ENCODE peak calls at places on chromosomes 13 and 19, in four cellular contexts. One of them, this sample, is unnamed.
A peak's percentile ranks its signal among the peaks of the same experiment; 100 is the strongest.

GRCh38 chr19:5369962-5370367 is 29.4 kb upstream of the PTPRS start:
- DNase-seq in ovary: peak; percentile 21
- DNase-seq in CD8-positive, alpha-beta T cell: peak; percentile 36
- DNase-seq in pancreas: peak; percentile 81
- DNase-seq in this sample: no peak

GRCh38 chr19:47390533-47391488 is 28.5 kb downstream of the MEIS3 start:
- DNase-seq in ovary: no peak
- DNase-seq in CD8-positive, alpha-beta T cell: peak; percentile 8
- DNase-seq in pancreas: no peak
- DNase-seq in this sample: no peak

GRCh38 chr19:50417138-50417849 is 1.4 kb upstream of the SPIB start:
- DNase-seq in ovary: no peak
- DNase-seq in CD8-positive, alpha-beta T cell: no peak
- DNase-seq in pancreas: peak; percentile 89
- DNase-seq in this sample: no peak

GRCh38 chr13:27355894-27356293 is 68.5 kb upstream of the GTF3A start:
- DNase-seq in ovary: no peak
- DNase-seq in CD8-positive, alpha-beta T cell: no peak
- DNase-seq in pancreas: no peak
- DNase-seq in this sample: no peak

GRCh38 chr13:109271991-109272454 is 514.4 kb downstream of the IRS2 start:
- DNase-seq in ovary: no peak
- DNase-seq in CD8-positive, alpha-beta T cell: no peak
- DNase-seq in pancreas: no peak
- DNase-seq in this sample: no peak

GRCh38 chr19:43700368-43701015 is 15.4 kb upstream of the IRGC start:
- DNase-seq in ovary: peak; percentile 26
- DNase-seq in CD8-positive, alpha-beta T cell: no peak
- DNase-seq in pancreas: no peak
- DNase-seq in this sample: no peak

GRCh38 chr13:101025519-101025918 is 350.9 kb upstream of the TMTC4 start:
- DNase-seq in ovary: no peak
- DNase-seq in CD8-positive, alpha-beta T cell: no peak
- DNase-seq in pancreas: no peak
- DNase-seq in this sample: no peak

GRCh38 chr13:26328326-26328725 is 74.4 kb downstream of the CDK8 start:
- DNase-seq in ovary: no peak
- DNase-seq in CD8-positive, alpha-beta T cell: no peak
- DNase-seq in pancreas: no peak
- DNase-seq in this sample: no peak

GRCh38 chr19:13526552-13526951 is 20.3 kb upstream of the CACNA1A start:
- DNase-seq in ovary: no peak
- DNase-seq in CD8-positive, alpha-beta T cell: no peak
- DNase-seq in pancreas: no peak
- DNase-seq in this sample: no peak

GRCh38 chr19:33418871-33419762 is 45.6 kb downstream of the CEBPG start:
- DNase-seq in ovary: no peak
- DNase-seq in CD8-positive, alpha-beta T cell: no peak
- DNase-seq in pancreas: peak; percentile 34
- DNase-seq in this sample: no peak

GRCh38 chr19:54561840-54562239 is 11.8 kb upstream of the LILRA2 start:
- DNase-seq in ovary: no peak
- DNase-seq in CD8-positive, alpha-beta T cell: no peak
- DNase-seq in pancreas: no peak
- DNase-seq in this sample: no peak

GRCh38 chr13:41634407-41634806 is 177.1 kb downstream of the RGCC start:
- DNase-seq in ovary: no peak
- DNase-seq in CD8-positive, alpha-beta T cell: no peak
- DNase-seq in pancreas: no peak
- DNase-seq in this sample: no peak

GRCh38 chr19:12766051-12766521 is 9.3 kb downstream of the HOOK2 start:
- DNase-seq in ovary: peak; percentile 88
- DNase-seq in CD8-positive, alpha-beta T cell: peak; percentile 71
- DNase-seq in pancreas: peak; percentile 91
- DNase-seq in this sample: peak; percentile 53

GRCh38 chr19:33686246-33686645 is 64.5 kb downstream of the CHST8 start:
- DNase-seq in ovary: no peak
- DNase-seq in CD8-positive, alpha-beta T cell: no peak
- DNase-seq in pancreas: peak; percentile 10
- DNase-seq in this sample: no peak

GRCh38 chr13:75795274-75795673 is 159.1 kb downstream of the LMO7 start:
- DNase-seq in ovary: no peak
- DNase-seq in CD8-positive, alpha-beta T cell: no peak
- DNase-seq in pancreas: no peak
- DNase-seq in this sample: no peak

GRCh38 chr13:75789451-75790197 is 153.5 kb downstream of the LMO7 start:
- DNase-seq in ovary: no peak
- DNase-seq in CD8-positive, alpha-beta T cell: no peak
- DNase-seq in pancreas: no peak
- DNase-seq in this sample: no peak

GRCh38 chr13:75794663-75795062 is 158.5 kb downstream of the LMO7 start:
- DNase-seq in ovary: no peak
- DNase-seq in CD8-positive, alpha-beta T cell: no peak
- DNase-seq in pancreas: no peak
- DNase-seq in this sample: no peak

GRCh38 chr13:75790198-75790970 is 154.3 kb downstream of the LMO7 start:
- DNase-seq in ovary: no peak
- DNase-seq in CD8-positive, alpha-beta T cell: no peak
- DNase-seq in pancreas: no peak
- DNase-seq in this sample: no peak

GRCh38 chr13:75792526-75793187 is 156.5 kb downstream of the LMO7 start:
- DNase-seq in ovary: no peak
- DNase-seq in CD8-positive, alpha-beta T cell: no peak
- DNase-seq in pancreas: no peak
- DNase-seq in this sample: no peak
- H3K27ac ChIP-seq in ovary: no peak overlapping the region
- H3K27ac ChIP-seq in CD8-positive, alpha-beta T cell: no peak overlapping the region
- H3K27ac ChIP-seq in pancreas: no peak overlapping the region
- H3K27ac ChIP-seq in this sample: no peak overlapping the region

GRCh38 chr19:10876459-10877240 is 5.3 kb downstream of the CARM1 start:
- DNase-seq in ovary: no peak
- DNase-seq in CD8-positive, alpha-beta T cell: no peak
- DNase-seq in pancreas: no peak
- DNase-seq in this sample: no peak
- H3K27ac ChIP-seq in ovary: peak overlapping the region; percentile 36
- H3K27ac ChIP-seq in CD8-positive, alpha-beta T cell: no peak overlapping the region
- H3K27ac ChIP-seq in pancreas: no peak overlapping the region
- H3K27ac ChIP-seq in this sample: peak overlapping the region; percentile 66

GRCh38 chr13:30255696-30256095 is 51.7 kb downstream of the KATNAL1 start:
- DNase-seq in ovary: no peak
- DNase-seq in CD8-positive, alpha-beta T cell: no peak
- DNase-seq in pancreas: no peak
- DNase-seq in this sample: no peak
- H3K27ac ChIP-seq in ovary: no peak overlapping the region
- H3K27ac ChIP-seq in CD8-positive, alpha-beta T cell: no peak overlapping the region
- H3K27ac ChIP-seq in pancreas: no peak overlapping the region
- H3K27ac ChIP-seq in this sample: no peak overlapping the region

GRCh38 chr19:2487780-2488330 is 11.9 kb downstream of the GADD45B start:
- DNase-seq in ovary: no peak
- DNase-seq in CD8-positive, alpha-beta T cell: no peak
- DNase-seq in pancreas: no peak
- DNase-seq in this sample: no peak

GRCh38 chr19:2488942-2489731 is 13.2 kb downstream of the GADD45B start:
- DNase-seq in ovary: no peak
- DNase-seq in CD8-positive, alpha-beta T cell: no peak
- DNase-seq in pancreas: peak; percentile 92
- DNase-seq in this sample: peak; percentile 18

GRCh38 chr19:2490659-2491058 is 14.7 kb downstream of the GADD45B start:
- DNase-seq in ovary: no peak
- DNase-seq in CD8-positive, alpha-beta T cell: no peak
- DNase-seq in pancreas: no peak
- DNase-seq in this sample: no peak

GRCh38 chr19:2487090-2487489 is 11.2 kb downstream of the GADD45B start:
- DNase-seq in ovary: no peak
- DNase-seq in CD8-positive, alpha-beta T cell: no peak
- DNase-seq in pancreas: no peak
- DNase-seq in this sample: no peak

DNA sequence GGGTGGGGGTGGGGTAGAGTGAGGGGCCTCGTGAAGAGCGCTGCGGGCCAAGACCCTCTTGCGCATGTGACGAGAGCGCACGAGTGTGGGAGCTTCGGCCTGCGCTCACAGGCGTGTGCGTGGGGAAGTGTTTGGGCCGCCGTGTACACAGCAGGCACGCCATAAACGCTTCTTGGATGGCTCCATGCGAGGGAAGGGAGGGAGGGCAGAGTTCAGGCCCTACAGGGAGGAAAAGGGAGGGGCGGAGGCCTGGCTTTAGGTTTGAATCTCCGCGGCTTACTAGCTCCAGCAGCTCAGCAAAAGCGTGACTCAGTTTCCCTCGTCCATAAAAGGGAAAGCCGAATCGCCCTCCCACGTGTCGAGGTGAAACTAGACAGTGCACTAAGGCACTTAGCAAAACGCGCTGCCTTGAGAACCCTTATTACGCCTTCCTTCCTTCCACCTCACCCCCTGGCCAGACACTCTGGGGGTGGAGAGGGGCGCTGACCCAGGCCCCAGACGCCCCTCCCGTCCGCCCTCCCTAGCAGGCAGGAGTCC is 12.5 kb downstream of the GADD45B start:
- DNase-seq in ovary: no peak
- DNase-seq in CD8-positive, alpha-beta T cell: no peak
- DNase-seq in pancreas: no peak
- DNase-seq in this sample: no peak
- H3K27ac ChIP-seq in ovary: no peak overlapping the region
- H3K27ac ChIP-seq in CD8-positive, alpha-beta T cell: no peak overlapping the region
- H3K27ac ChIP-seq in pancreas: no peak overlapping the region
- H3K27ac ChIP-seq in this sample: no peak overlapping the region

DNA sequence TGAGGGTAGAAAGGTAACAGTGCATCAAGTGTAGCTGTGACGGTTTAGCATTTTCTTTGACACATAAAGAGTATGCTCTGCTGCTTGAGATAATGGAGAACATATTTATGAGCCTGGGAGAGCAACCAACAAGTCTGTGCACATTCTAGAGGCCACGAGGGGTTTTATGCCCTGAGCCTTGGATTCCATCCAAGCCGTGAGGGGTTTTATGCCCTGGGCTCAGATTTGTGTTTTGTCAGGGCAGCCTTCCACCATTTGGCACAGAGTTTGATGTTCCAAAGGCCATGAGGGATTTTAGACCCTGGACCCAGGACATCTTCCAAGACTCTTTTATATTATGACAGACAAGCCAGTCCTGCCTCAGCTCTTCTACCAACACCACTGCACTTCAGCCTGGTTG is 106.4 kb downstream of the ZNF486 start:
- DNase-seq in ovary: no peak
- DNase-seq in CD8-positive, alpha-beta T cell: no peak
- DNase-seq in pancreas: no peak
- DNase-seq in this sample: no peak
- H3K27ac ChIP-seq in ovary: no peak overlapping the region
- H3K27ac ChIP-seq in CD8-positive, alpha-beta T cell: no peak overlapping the region
- H3K27ac ChIP-seq in pancreas: no peak overlapping the region
- H3K27ac ChIP-seq in this sample: no peak overlapping the region

GRCh38 chr13:113091891-113092775 is 13.5 kb upstream of the F7 start:
- DNase-seq in ovary: no peak
- DNase-seq in CD8-positive, alpha-beta T cell: no peak
- DNase-seq in pancreas: peak; percentile 63
- DNase-seq in this sample: no peak
- H3K27ac ChIP-seq in ovary: no peak overlapping the region
- H3K27ac ChIP-seq in CD8-positive, alpha-beta T cell: no peak overlapping the region
- H3K27ac ChIP-seq in pancreas: no peak overlapping the region
- H3K27ac ChIP-seq in this sample: no peak overlapping the region